ENCODE peak calls at places on chromosome 22, in five cellular contexts. K, E, Q, P and W are unnamed samples.

GRCh38 chr22:20985720-20986119 is 3.6 kb downstream of the LZTR1 start:
- DNase-seq in K (no peak), E (no peak), Q (no peak), P (no peak), W (no peak)

GRCh38 chr22:48021946-48022345 is 1259.5 kb downstream of the TBC1D22A start:
- DNase-seq in K (no peak), E (no peak), Q (no peak), P (no peak), W (no peak)

GRCh38 chr22:30312053-30312452 is 14.7 kb downstream of the TBC1D10A start:
- DNase-seq in K (no peak), E (no peak), Q (peak), P (no peak), W (no peak)

GRCh38 chr22:36546092-36546804 is 17.3 kb upstream of the EIF3D start:
- DNase-seq in K (no peak), E (peak), Q (peak), P (peak), W (no peak)

GRCh38 chr22:17629646-17630045 is 1.1 kb upstream of the ATP6V1E1 start:
- DNase-seq in K (no peak), E (no peak), Q (no peak), P (no peak), W (no peak)

GRCh38 chr22:50302564-50302963 is 4.9 kb downstream of the PLXNB2 start:
- DNase-seq in K (no peak), E (no peak), Q (no peak), P (no peak), W (no peak)

GRCh38 chr22:20249797-20250354 is 18.2 kb downstream of the RTN4R start:
- DNase-seq in K (no peak), E (no peak), Q (no peak), P (peak), W (no peak)

GRCh38 chr22:32723632-32724031 is 77.9 kb upstream of the TIMP3 start:
- DNase-seq in K (no peak), E (no peak), Q (peak), P (no peak), W (no peak)

GRCh38 chr22:44037519-44038370 is 13.6 kb downstream of the PARVB start:
- DNase-seq in K (no peak), E (no peak), Q (peak), P (no peak), W (no peak)

GRCh38 chr22:48740731-48741405 is 1086.8 kb downstream of the BRD1 start:
- DNase-seq in K (no peak), E (no peak), Q (no peak), P (no peak), W (no peak)

GRCh38 chr22:44403930-44404329 is 91.2 kb upstream of the SHISAL1 start:
- DNase-seq in K (no peak), E (no peak), Q (no peak), P (peak), W (no peak)

GRCh38 chr22:31935961-31936635 is 8.2 kb upstream of the YWHAH start:
- DNase-seq in K (no peak), E (peak), Q (no peak), P (peak), W (no peak)

GRCh38 chr22:19868773-19869471 is 14.2 kb upstream of the GNB1L start:
- DNase-seq in K (no peak), E (peak), Q (no peak), P (peak), W (peak)